ENCODE peak calls at places on chromosomes 7 and 10, in four cellular contexts. One of them, this sample, is unnamed.
A peak's percentile ranks its signal among the peaks of the same experiment; 100 is the strongest.

GRCh38 chr10:128036746-128037542 is 89.3 kb downstream of the MKI67 start:
- DNase-seq in CD4-positive, alpha-beta T cell: no peak
- DNase-seq in GM06990: no peak
- DNase-seq in CD8-positive, alpha-beta T cell: no peak
- DNase-seq in this sample: no peak

GRCh38 chr10:114261116-114261515 is 22.1 kb downstream of the VWA2 start:
- DNase-seq in CD4-positive, alpha-beta T cell: no peak
- DNase-seq in CD8-positive, alpha-beta T cell: no peak
- DNase-seq in GM06990: no peak
- DNase-seq in this sample: no peak

GRCh38 chr10:100562806-100563293 is 27.1 kb downstream of the HIF1AN start:
- DNase-seq in CD8-positive, alpha-beta T cell: no peak
- DNase-seq in CD4-positive, alpha-beta T cell: no peak
- DNase-seq in GM06990: peak; percentile 9
- DNase-seq in this sample: no peak

GRCh38 chr7:55111007-55111406 is 92.2 kb downstream of the EGFR start:
- DNase-seq in CD4-positive, alpha-beta T cell: no peak
- DNase-seq in GM06990: no peak
- DNase-seq in CD8-positive, alpha-beta T cell: no peak
- DNase-seq in this sample: no peak

GRCh38 chr10:32985781-32986350 is 27.8 kb upstream of the ITGB1 start:
- DNase-seq in CD8-positive, alpha-beta T cell: no peak
- DNase-seq in CD4-positive, alpha-beta T cell: no peak
- DNase-seq in GM06990: no peak
- DNase-seq in this sample: no peak

GRCh38 chr10:17059197-17059688 is 70.4 kb downstream of the CUBN start:
- DNase-seq in CD4-positive, alpha-beta T cell: no peak
- DNase-seq in CD8-positive, alpha-beta T cell: no peak
- DNase-seq in GM06990: no peak
- DNase-seq in this sample: no peak

GRCh38 chr7:157977306-157977705 is 610.3 kb downstream of the PTPRN2 start:
- DNase-seq in CD8-positive, alpha-beta T cell: no peak
- DNase-seq in CD4-positive, alpha-beta T cell: no peak
- DNase-seq in GM06990: no peak
- DNase-seq in this sample: no peak

GRCh38 chr7:123860848-123861247 is 15.9 kb downstream of the HYAL4 start:
- DNase-seq in GM06990: no peak
- DNase-seq in CD4-positive, alpha-beta T cell: no peak
- DNase-seq in CD8-positive, alpha-beta T cell: no peak
- DNase-seq in this sample: no peak

GRCh38 chr7:120028636-120029035 is 244.3 kb upstream of the KCND2 start:
- DNase-seq in CD4-positive, alpha-beta T cell: no peak
- DNase-seq in CD8-positive, alpha-beta T cell: no peak
- DNase-seq in GM06990: no peak
- DNase-seq in this sample: no peak

GRCh38 chr7:158028290-158028941 is 559.2 kb downstream of the PTPRN2 start:
- DNase-seq in CD8-positive, alpha-beta T cell: no peak
- DNase-seq in GM06990: no peak
- DNase-seq in CD4-positive, alpha-beta T cell: no peak
- DNase-seq in this sample: no peak

GRCh38 chr10:59229451-59229850 is 53.0 kb downstream of the PHYHIPL start:
- DNase-seq in CD4-positive, alpha-beta T cell: no peak
- DNase-seq in GM06990: no peak
- DNase-seq in CD8-positive, alpha-beta T cell: no peak
- DNase-seq in this sample: no peak

GRCh38 chr10:59234194-59234593 is 57.8 kb downstream of the PHYHIPL start:
- DNase-seq in CD8-positive, alpha-beta T cell: no peak
- DNase-seq in GM06990: no peak
- DNase-seq in CD4-positive, alpha-beta T cell: no peak
- DNase-seq in this sample: no peak

GRCh38 chr10:59236064-59236697 is 59.7 kb downstream of the PHYHIPL start:
- DNase-seq in CD8-positive, alpha-beta T cell: no peak
- DNase-seq in CD4-positive, alpha-beta T cell: no peak
- DNase-seq in GM06990: no peak
- DNase-seq in this sample: no peak

GRCh38 chr10:59237775-59238174 is 61.3 kb downstream of the PHYHIPL start:
- DNase-seq in CD8-positive, alpha-beta T cell: no peak
- DNase-seq in CD4-positive, alpha-beta T cell: no peak
- DNase-seq in GM06990: no peak
- DNase-seq in this sample: no peak

GRCh38 chr10:59234814-59235429 is 58.5 kb downstream of the PHYHIPL start:
- DNase-seq in CD4-positive, alpha-beta T cell: no peak
- DNase-seq in CD8-positive, alpha-beta T cell: no peak
- DNase-seq in GM06990: no peak
- DNase-seq in this sample: no peak
- TF ChIP-seq CTCF in CD4-positive, alpha-beta T cell: no peak
- TF ChIP-seq CTCF in CD8-positive, alpha-beta T cell: no peak
- TF ChIP-seq CTCF in GM06990: peak; percentile 75
- TF ChIP-seq CTCF in this sample: peak; percentile 45

GRCh38 chr10:132163278-132163765 is 23.4 kb upstream of the DPYSL4 start:
- DNase-seq in GM06990: peak; percentile 62
- DNase-seq in CD4-positive, alpha-beta T cell: no peak
- DNase-seq in CD8-positive, alpha-beta T cell: peak; percentile 28
- DNase-seq in this sample: no peak
- TF ChIP-seq CTCF in GM06990: peak; percentile 6
- TF ChIP-seq CTCF in CD4-positive, alpha-beta T cell: no peak
- TF ChIP-seq CTCF in CD8-positive, alpha-beta T cell: no peak
- TF ChIP-seq CTCF in this sample: peak; percentile 53

GRCh38 chr10:83541096-83541495 is 598.2 kb upstream of the GHITM start:
- DNase-seq in CD4-positive, alpha-beta T cell: no peak
- DNase-seq in GM06990: peak; percentile 17
- DNase-seq in CD8-positive, alpha-beta T cell: no peak
- DNase-seq in this sample: no peak
- TF ChIP-seq CTCF in CD4-positive, alpha-beta T cell: no peak
- TF ChIP-seq CTCF in GM06990: no peak
- TF ChIP-seq CTCF in CD8-positive, alpha-beta T cell: no peak
- TF ChIP-seq CTCF in this sample: no peak

GRCh38 chr10:59704644-59705043 is 5.0 kb downstream of the SLC16A9 start:
- DNase-seq in CD4-positive, alpha-beta T cell: no peak
- DNase-seq in GM06990: no peak
- DNase-seq in CD8-positive, alpha-beta T cell: no peak
- DNase-seq in this sample: no peak

GRCh38 chr10:59698326-59698725 is 11.3 kb downstream of the SLC16A9 start:
- DNase-seq in CD4-positive, alpha-beta T cell: no peak
- DNase-seq in CD8-positive, alpha-beta T cell: no peak
- DNase-seq in GM06990: no peak
- DNase-seq in this sample: no peak

GRCh38 chr10:59702347-59702746 is 7.3 kb downstream of the SLC16A9 start:
- DNase-seq in GM06990: no peak
- DNase-seq in CD8-positive, alpha-beta T cell: no peak
- DNase-seq in CD4-positive, alpha-beta T cell: no peak
- DNase-seq in this sample: no peak

GRCh38 chr10:59694936-59695335 is 14.7 kb downstream of the SLC16A9 start:
- DNase-seq in GM06990: no peak
- DNase-seq in CD8-positive, alpha-beta T cell: no peak
- DNase-seq in CD4-positive, alpha-beta T cell: no peak
- DNase-seq in this sample: no peak

DNA sequence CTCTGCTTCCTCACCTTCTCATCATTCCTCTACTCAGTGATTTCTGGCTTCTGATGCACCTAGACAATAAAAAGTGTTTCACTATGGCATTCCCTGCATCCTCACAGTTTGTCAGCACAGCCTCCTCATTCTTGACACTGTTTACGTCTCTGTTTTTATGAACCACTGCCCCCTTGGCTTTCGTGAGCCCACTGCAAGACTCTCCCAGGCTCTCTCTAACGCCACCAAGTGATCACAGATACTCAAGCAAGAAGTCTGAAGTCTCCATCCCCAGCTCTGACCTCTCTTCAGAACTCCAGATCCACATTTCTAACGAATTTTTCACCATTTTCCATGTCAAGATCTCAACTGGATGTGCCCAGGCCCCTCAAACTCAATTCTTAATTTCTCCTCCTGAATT is 8.9 kb downstream of the SLC16A9 start:
- DNase-seq in CD4-positive, alpha-beta T cell: no peak
- DNase-seq in GM06990: no peak
- DNase-seq in CD8-positive, alpha-beta T cell: no peak
- DNase-seq in this sample: no peak
- TF ChIP-seq CTCF in CD4-positive, alpha-beta T cell: no peak
- TF ChIP-seq CTCF in GM06990: no peak
- TF ChIP-seq CTCF in CD8-positive, alpha-beta T cell: no peak
- TF ChIP-seq CTCF in this sample: no peak

GRCh38 chr10:75111906-75112703 is 649 bp downstream of the SAMD8 start:
- DNase-seq in CD8-positive, alpha-beta T cell: peak; percentile 42
- DNase-seq in CD4-positive, alpha-beta T cell: peak; percentile 11
- DNase-seq in GM06990: peak; percentile 68
- DNase-seq in this sample: no peak
- TF ChIP-seq CTCF in CD8-positive, alpha-beta T cell: no peak
- TF ChIP-seq CTCF in CD4-positive, alpha-beta T cell: no peak
- TF ChIP-seq CTCF in GM06990: no peak
- TF ChIP-seq CTCF in this sample: no peak

GRCh38 chr10:25758511-25758910 is 175.5 kb upstream of the MYO3A start:
- DNase-seq in CD8-positive, alpha-beta T cell: no peak
- DNase-seq in CD4-positive, alpha-beta T cell: no peak
- DNase-seq in GM06990: no peak
- DNase-seq in this sample: no peak

GRCh38 chr10:25756784-25757183 is 177.2 kb upstream of the MYO3A start:
- DNase-seq in CD4-positive, alpha-beta T cell: no peak
- DNase-seq in GM06990: no peak
- DNase-seq in CD8-positive, alpha-beta T cell: no peak
- DNase-seq in this sample: no peak

GRCh38 chr10:25761937-25762336 is 172.1 kb upstream of the MYO3A start:
- DNase-seq in GM06990: no peak
- DNase-seq in CD4-positive, alpha-beta T cell: no peak
- DNase-seq in CD8-positive, alpha-beta T cell: no peak
- DNase-seq in this sample: no peak

GRCh38 chr10:25753776-25754175 is 180.3 kb upstream of the MYO3A start:
- DNase-seq in CD8-positive, alpha-beta T cell: no peak
- DNase-seq in CD4-positive, alpha-beta T cell: no peak
- DNase-seq in GM06990: no peak
- DNase-seq in this sample: no peak

DNA sequence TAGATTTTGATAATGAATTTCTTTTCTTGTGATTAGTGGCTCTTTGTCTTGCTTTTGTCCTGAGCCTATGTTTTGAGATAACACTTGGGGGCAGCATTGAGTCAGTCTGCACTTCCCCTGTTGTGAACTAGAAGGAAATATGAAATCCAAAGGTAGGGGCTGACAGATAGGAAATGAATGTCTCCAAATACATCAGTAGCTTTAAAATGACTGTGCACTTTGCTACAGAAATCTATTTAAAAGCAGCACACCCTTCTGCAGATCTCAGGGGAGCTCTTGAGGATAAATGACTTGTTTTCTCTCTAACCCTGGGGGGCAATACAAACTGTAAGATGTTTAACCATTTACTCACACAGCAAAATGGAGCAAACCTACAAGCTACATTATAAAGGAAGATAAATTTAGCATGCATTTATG is 176.0 kb upstream of the MYO3A start:
- DNase-seq in GM06990: no peak
- DNase-seq in CD8-positive, alpha-beta T cell: no peak
- DNase-seq in CD4-positive, alpha-beta T cell: no peak
- DNase-seq in this sample: no peak
- TF ChIP-seq CTCF in GM06990: peak; percentile 64
- TF ChIP-seq CTCF in CD8-positive, alpha-beta T cell: no peak
- TF ChIP-seq CTCF in CD4-positive, alpha-beta T cell: no peak
- TF ChIP-seq CTCF in this sample: peak; percentile 59

GRCh38 chr10:104622175-104622574 is 18.9 kb upstream of the SORCS3 start:
- DNase-seq in GM06990: no peak
- DNase-seq in CD8-positive, alpha-beta T cell: no peak
- DNase-seq in CD4-positive, alpha-beta T cell: no peak
- DNase-seq in this sample: no peak

GRCh38 chr10:104617831-104618230 is 23.3 kb upstream of the SORCS3 start:
- DNase-seq in GM06990: no peak
- DNase-seq in CD4-positive, alpha-beta T cell: no peak
- DNase-seq in CD8-positive, alpha-beta T cell: no peak
- DNase-seq in this sample: no peak

DNA sequence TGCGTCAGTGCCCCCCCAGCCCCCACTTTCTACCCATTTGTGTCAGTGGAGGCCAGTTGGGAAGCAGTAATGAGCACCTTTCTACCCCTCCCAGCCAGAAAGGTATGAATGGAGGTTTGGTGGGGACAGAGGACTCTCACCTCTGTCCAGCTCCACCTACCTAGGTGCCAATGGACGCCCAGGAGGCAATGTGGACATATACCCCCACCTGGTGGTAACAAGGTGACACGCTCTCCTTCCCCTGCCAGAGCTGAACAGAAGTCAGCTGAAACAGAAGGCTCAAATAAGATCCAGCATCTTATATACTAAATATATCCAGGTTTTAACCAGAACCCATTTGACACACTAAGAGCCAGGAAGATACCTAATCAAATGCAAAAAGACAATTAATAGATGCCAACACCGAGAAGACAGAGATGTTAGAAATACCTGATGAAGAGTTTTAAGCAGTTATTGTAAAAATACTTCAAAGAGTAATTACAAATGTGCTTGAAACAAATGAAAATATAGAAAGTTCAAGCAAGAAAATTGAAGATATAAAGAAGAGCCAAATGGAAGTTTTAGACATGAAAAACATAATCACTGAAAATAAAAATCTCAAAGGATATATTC is 18.4 kb upstream of the SORCS3 start:
- DNase-seq in CD8-positive, alpha-beta T cell: no peak
- DNase-seq in GM06990: no peak
- DNase-seq in CD4-positive, alpha-beta T cell: no peak
- DNase-seq in this sample: no peak
- TF ChIP-seq CTCF in CD8-positive, alpha-beta T cell: no peak
- TF ChIP-seq CTCF in GM06990: peak; percentile 53
- TF ChIP-seq CTCF in CD4-positive, alpha-beta T cell: no peak
- TF ChIP-seq CTCF in this sample: no peak

GRCh38 chr10:130045091-130045652 is 65.5 kb downstream of the C10orf143 start:
- DNase-seq in GM06990: no peak
- DNase-seq in CD8-positive, alpha-beta T cell: no peak
- DNase-seq in CD4-positive, alpha-beta T cell: no peak
- DNase-seq in this sample: peak; percentile 33
- TF ChIP-seq CTCF in GM06990: peak; percentile 12
- TF ChIP-seq CTCF in CD8-positive, alpha-beta T cell: no peak
- TF ChIP-seq CTCF in CD4-positive, alpha-beta T cell: no peak
- TF ChIP-seq CTCF in this sample: no peak

GRCh38 chr10:43093423-43094090 is 16.7 kb downstream of the RET start:
- DNase-seq in CD4-positive, alpha-beta T cell: no peak
- DNase-seq in CD8-positive, alpha-beta T cell: no peak
- DNase-seq in GM06990: no peak
- DNase-seq in this sample: no peak
- TF ChIP-seq CTCF in CD4-positive, alpha-beta T cell: no peak
- TF ChIP-seq CTCF in CD8-positive, alpha-beta T cell: no peak
- TF ChIP-seq CTCF in GM06990: no peak
- TF ChIP-seq CTCF in this sample: no peak